ENCODE peak calls at places on chromosomes 11 and 22, in four cellular contexts. J is MM.1S, F is GM23338, E is K562. I is an unnamed sample.

GRCh38 chr11:78476066-78476465 is 58.4 kb upstream of the GAB2 start:
- DNase-seq in J (no peak), F (no peak), E (no peak), I (no peak)

GRCh38 chr11:69306821-69307220 is 12.9 kb downstream of the MYEOV start:
- DNase-seq in J (no peak), E (no peak), F (no peak), I (no peak)

GRCh38 chr11:116217006-116217405 is 555.8 kb downstream of the BUD13 start:
- DNase-seq in J (no peak), F (peak), E (peak), I (no peak)

GRCh38 chr11:72321381-72321996 is 77.5 kb upstream of the PHOX2A start:
- DNase-seq in E (peak), F (peak), J (no peak), I (no peak)

GRCh38 chr11:11988862-11989261 is 19.6 kb downstream of the DKK3 start:
- DNase-seq in E (no peak), F (peak), J (no peak), I (no peak)

GRCh38 chr11:2818021-2818420 is 67.6 kb downstream of the CDKN1C start:
- DNase-seq in F (no peak), J (no peak), E (no peak), I (no peak)

GRCh38 chr11:131204984-131205383 is 165.4 kb upstream of the NTM start:
- DNase-seq in J (no peak), E (no peak), F (no peak), I (no peak)

GRCh38 chr11:106723071-106723470 is 295.2 kb downstream of the GUCY1A2 start:
- DNase-seq in J (no peak), F (peak), E (no peak), I (no peak)

GRCh38 chr11:100759856-100760255 is 72.8 kb downstream of the ARHGAP42 start:
- DNase-seq in F (no peak), E (no peak), J (no peak), I (no peak)

GRCh38 chr11:85889676-85890579 is 34.7 kb downstream of the CCDC83 start:
- DNase-seq in E (peak), J (no peak), F (no peak), I (no peak)

GRCh38 chr11:2507212-2507901 is 62.5 kb downstream of the KCNQ1 start:
- DNase-seq in E (no peak), F (no peak), J (no peak), I (no peak)

GRCh38 chr11:129840236-129840635 is 24.6 kb downstream of the TMEM45B start:
- DNase-seq in F (no peak), J (no peak), E (no peak), I (no peak)

GRCh38 chr11:3867209-3868071 is 12.0 kb downstream of the STIM1 start:
- DNase-seq in J (peak), E (peak), F (no peak), I (no peak)

GRCh38 chr11:64064374-64065140 is 28.8 kb downstream of the FLRT1 start:
- DNase-seq in F (no peak), J (no peak), E (no peak), I (no peak)

GRCh38 chr22:22523494-22523893 is 3.4 kb upstream of the ZNF280A start:
- DNase-seq in F (no peak), E (no peak), J (no peak), I (no peak)

DNA sequence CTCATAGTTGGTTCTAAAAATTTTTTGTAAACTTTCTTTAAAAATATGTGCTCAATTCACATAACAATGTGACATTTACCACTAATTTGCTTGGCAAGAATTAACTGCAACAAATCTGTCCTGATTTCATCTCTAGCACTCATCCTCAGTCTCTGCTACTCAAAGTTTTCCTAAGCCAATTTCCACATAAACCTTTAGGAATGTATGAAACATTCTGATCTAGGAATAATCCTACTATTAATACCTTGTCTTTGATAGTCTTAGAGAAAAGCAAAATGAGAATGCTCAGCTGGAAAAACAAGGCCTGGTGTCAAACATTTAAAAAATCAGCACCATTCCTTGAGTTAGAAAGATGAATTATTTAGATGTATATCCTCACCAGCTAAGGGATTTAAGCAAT is 114.3 kb downstream of the CD44 start:
- DNase-seq in J (no peak), E (no peak), F (no peak), I (no peak)
- TF ChIP-seq EZH2 in J (no peak), E (no peak), F (no peak), I (no peak)

GRCh38 chr11:125932301-125932700 is 13.5 kb upstream of the VSIG10L2 start:
- DNase-seq in F (no peak), J (no peak), E (no peak), I (no peak)

GRCh38 chr11:125931116-125931515 is 14.7 kb upstream of the VSIG10L2 start:
- DNase-seq in E (no peak), F (no peak), J (no peak), I (no peak)

GRCh38 chr11:125929445-125930075 is 16.3 kb upstream of the VSIG10L2 start:
- DNase-seq in F (no peak), J (no peak), E (no peak), I (no peak)

GRCh38 chr11:125931681-125932080 is 14.2 kb upstream of the VSIG10L2 start:
- DNase-seq in F (no peak), J (no peak), E (no peak), I (peak)

GRCh38 chr11:125930076-125930450 is 15.8 kb upstream of the VSIG10L2 start:
- DNase-seq in J (no peak), E (no peak), F (no peak), I (no peak)
- H3K27ac ChIP-seq in J (no peak), E (no peak), F (no peak), I (no peak)

GRCh38 chr22:39731481-39731880 is 160.9 kb downstream of the CACNA1I start:
- DNase-seq in F (no peak), J (no peak), E (no peak), I (no peak)

GRCh38 chr22:39731881-39732555 is 161.5 kb downstream of the CACNA1I start:
- DNase-seq in F (peak), J (no peak), E (no peak), I (no peak)

GRCh38 chr22:39734866-39735265 is 158.7 kb downstream of the ENTHD1 start:
- DNase-seq in E (no peak), J (no peak), F (no peak), I (no peak)

GRCh38 chr22:39733191-39733590 is 160.4 kb downstream of the ENTHD1 start:
- DNase-seq in E (no peak), J (no peak), F (no peak), I (no peak)

DNA sequence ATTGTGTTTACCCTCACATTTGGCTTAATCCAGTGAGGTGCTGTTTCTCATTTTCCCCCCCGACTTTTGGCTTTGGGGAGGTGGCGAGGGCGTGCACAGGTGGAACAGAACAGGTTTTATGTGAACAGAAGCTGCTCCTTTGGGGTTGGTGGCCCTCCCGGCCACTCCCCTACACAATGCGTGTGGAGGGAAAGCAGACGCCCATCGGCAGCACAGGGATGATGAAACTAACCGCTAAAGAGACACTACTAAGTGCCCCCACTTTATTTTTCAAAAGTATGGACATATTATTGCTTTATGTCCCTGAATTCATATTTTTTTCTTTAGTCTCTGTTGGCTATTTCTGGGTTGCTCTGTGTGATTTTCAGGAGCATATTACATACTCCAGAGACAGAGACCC is 160.9 kb downstream of the ENTHD1 start:
- DNase-seq in F (no peak), E (no peak), J (no peak), I (no peak)
- TF ChIP-seq EZH2 in F (no peak), E (no peak), J (no peak), I (no peak)

GRCh38 chr11:43708776-43709175 is 28.2 kb downstream of the HSD17B12 start:
- DNase-seq in J (no peak), F (peak), E (no peak), I (no peak)

GRCh38 chr11:43709689-43710088 is 29.2 kb downstream of the HSD17B12 start:
- DNase-seq in J (no peak), F (no peak), E (no peak), I (no peak)

GRCh38 chr11:43706631-43707030 is 26.1 kb downstream of the HSD17B12 start:
- DNase-seq in J (no peak), F (no peak), E (no peak), I (no peak)
- H3K27ac ChIP-seq in J (no peak), F (no peak), E (no peak), I (no peak)

DNA sequence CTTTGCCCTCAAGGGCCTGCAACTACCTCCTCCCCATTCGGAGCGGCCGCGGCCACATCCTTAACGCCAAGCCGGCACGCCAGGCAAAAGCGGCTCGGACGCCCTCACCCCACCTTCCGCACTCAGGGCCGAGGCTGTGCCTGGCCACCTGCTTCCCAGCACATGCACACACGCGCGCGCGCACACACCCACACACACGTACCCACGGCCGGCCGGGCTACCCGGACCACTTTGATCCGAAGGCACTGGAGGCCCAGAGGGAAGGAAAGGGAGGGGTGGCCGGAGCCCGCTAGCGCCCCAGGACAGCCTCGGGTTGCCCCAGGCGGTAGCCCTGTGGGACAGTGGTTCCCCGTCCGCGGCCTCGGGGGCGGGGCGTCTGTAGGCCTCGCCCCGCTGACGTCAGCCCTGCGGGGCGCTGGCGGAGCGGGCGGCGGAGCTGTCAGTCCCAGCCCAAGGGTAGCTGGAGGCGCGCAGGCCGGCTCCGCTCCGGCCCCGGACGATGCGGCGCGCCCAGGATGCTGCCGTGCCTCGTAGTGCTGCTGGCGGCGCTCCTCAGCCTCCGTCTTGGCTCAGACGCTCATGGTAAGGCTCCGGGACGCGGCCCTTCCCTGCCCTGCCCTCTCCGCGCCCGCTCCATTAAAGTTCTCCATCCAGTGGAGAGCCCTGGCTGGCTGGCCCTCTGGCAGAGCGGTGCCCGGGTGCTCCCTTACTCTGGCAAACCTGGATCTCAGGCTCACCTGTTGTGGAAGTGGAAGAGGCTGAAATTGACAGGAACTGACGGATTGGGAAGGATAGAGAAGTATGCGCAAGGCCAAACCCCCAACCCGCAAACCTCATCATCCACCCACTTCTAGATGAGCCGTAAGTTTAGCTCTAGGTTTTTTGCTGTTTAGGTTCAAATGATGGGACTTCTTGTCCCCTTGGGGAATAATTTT is at the start of gene IL10RA:
- DNase-seq in J (peak), F (peak), E (peak), I (no peak)
- TF ChIP-seq EZH2 in J (no peak), F (no peak), E (no peak), I (no peak)

GRCh38 chr11:92399702-92400101 is 175.1 kb downstream of the FAT3 start:
- DNase-seq in J (no peak), F (peak), E (no peak), I (no peak)
- H3K27ac ChIP-seq in J (no peak), F (no peak), E (no peak), I (no peak)

GRCh38 chr11:66892926-66893325 is 36.1 kb downstream of the LRFN4 start:
- DNase-seq in F (no peak), E (no peak), J (no peak), I (no peak)

GRCh38 chr11:66889974-66890373 is 33.1 kb downstream of the LRFN4 start:
- DNase-seq in J (no peak), E (no peak), F (no peak), I (no peak)

GRCh38 chr11:66887531-66887930 is 30.7 kb downstream of the LRFN4 start:
- DNase-seq in E (no peak), F (no peak), J (no peak), I (no peak)

GRCh38 chr11:66888282-66888681 is 31.4 kb downstream of the LRFN4 start:
- DNase-seq in J (no peak), E (no peak), F (no peak), I (no peak)

GRCh38 chr11:66891849-66892660 is 35.2 kb downstream of the LRFN4 start:
- DNase-seq in J (peak), E (peak), F (peak), I (no peak)
- TF ChIP-seq EZH2 in J (no peak), E (no peak), F (no peak), I (no peak)

GRCh38 chr11:119380816-119381185 is 689 bp downstream of the USP2 start:
- DNase-seq in E (peak), F (peak), J (no peak), I (no peak)
- H3K27ac ChIP-seq in E (peak), F (no peak), J (no peak), I (no peak)

GRCh38 chr11:61616443-61616842 is 35.6 kb upstream of the SYT7 start:
- DNase-seq in E (no peak), J (no peak), F (no peak), I (no peak)

GRCh38 chr11:61617515-61617914 is 36.6 kb upstream of the SYT7 start:
- DNase-seq in E (no peak), J (no peak), F (no peak), I (no peak)

GRCh38 chr11:61618991-61619390 is 38.1 kb upstream of the SYT7 start:
- DNase-seq in J (no peak), E (no peak), F (no peak), I (no peak)

GRCh38 chr11:61621917-61622585 is 41.2 kb upstream of the SYT7 start:
- DNase-seq in F (peak), J (no peak), E (no peak), I (no peak)

DNA sequence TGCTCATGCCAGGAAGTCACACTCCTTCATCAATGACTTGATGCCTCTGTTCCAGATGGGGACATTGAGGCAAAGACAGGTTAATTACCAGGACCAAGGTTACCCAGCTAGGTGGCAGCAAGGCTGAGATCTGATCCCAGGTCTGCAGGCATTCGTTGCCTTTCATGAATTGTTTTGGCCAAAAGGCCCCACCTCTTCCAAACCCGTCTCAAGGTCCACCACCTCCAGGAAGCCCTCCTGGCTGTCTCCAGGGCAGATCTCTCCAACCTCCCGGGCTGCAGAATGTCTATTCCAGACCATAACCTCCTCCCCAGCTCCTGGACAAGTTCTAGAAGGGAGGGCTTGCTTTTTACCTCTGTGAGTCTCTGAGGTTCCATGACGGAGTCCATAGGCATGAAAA is 39.0 kb upstream of the SYT7 start:
- DNase-seq in E (no peak), J (no peak), F (no peak), I (no peak)
- TF ChIP-seq EZH2 in E (no peak), J (no peak), F (no peak), I (no peak)

I was measured in SK-N-MC.